ENCODE peak calls at places on chromosomes 7 and 10, in four cellular contexts. F, Y, B and K are unnamed samples.

GRCh38 chr7:5595545-5596045 is 172.0 kb upstream of the TNRC18 start:
- DNase-seq in F (no peak), Y (no peak), B (no peak), K (no peak)

GRCh38 chr10:78779339-78779955 is 289.3 kb upstream of the ZMIZ1 start:
- DNase-seq in F (no peak), Y (no peak), B (peak), K (no peak)

GRCh38 chr10:131155218-131155902 is 156.2 kb downstream of the TCERG1L start:
- DNase-seq in F (no peak), Y (no peak), B (no peak), K (no peak)

GRCh38 chr10:101783736-101784118 is 481 bp upstream of the NPM3 start:
- DNase-seq in F (no peak), Y (no peak), B (no peak), K (no peak)

GRCh38 chr7:37234334-37234733 is 214.3 kb downstream of the ELMO1 start:
- DNase-seq in F (no peak), Y (no peak), B (no peak), K (no peak)

GRCh38 chr10:3749597-3750351 is 35.2 kb downstream of the KLF6 start:
- DNase-seq in F (peak), Y (peak), B (peak), K (no peak)

GRCh38 chr10:71812913-71813590 is 38.0 kb downstream of the PSAP start:
- DNase-seq in F (no peak), Y (no peak), B (no peak), K (no peak)

GRCh38 chr7:112167144-112167543 is 39.1 kb downstream of the DOCK4 start:
- DNase-seq in F (no peak), Y (no peak), B (no peak), K (no peak)

GRCh38 chr10:132880148-132880981 is 62.0 kb downstream of the CFAP46 start:
- DNase-seq in F (no peak), Y (no peak), B (no peak), K (no peak)

GRCh38 chr7:29871787-29872398 is 65.6 kb downstream of the WIPF3 start:
- DNase-seq in F (peak), Y (peak), B (no peak), K (peak)

GRCh38 chr7:153398370-153398769 is 638.8 kb downstream of the ACTR3B start:
- DNase-seq in F (no peak), Y (no peak), B (no peak), K (no peak)

DNA sequence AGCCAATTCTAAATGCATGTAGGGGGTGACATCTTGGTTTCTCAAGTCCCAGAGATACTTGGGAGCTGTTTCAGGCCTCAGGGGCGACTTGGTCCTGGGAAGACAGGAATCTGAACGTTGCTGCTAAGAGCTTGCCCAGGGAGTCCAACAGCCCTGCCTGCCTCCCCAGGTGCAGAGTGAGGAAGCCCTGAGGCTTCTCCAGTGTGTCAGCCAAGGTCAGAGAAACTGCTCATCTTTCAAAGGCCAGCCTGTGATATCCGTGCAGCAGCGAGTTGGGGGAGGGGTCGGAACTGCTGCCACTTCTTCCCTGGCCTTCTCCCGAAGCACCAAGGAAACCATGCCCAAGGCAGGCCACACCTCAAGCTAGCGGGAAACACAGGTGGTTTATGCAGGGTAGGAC is 9.7 kb downstream of the GDF2 start:
- DNase-seq in F (no peak), Y (no peak), B (no peak), K (no peak)
- TF ChIP-seq CTCF in F (no peak), Y (no peak), B (no peak), K (no peak)

GRCh38 chr7:90692396-90692795 is 96.3 kb downstream of the CDK14 start:
- DNase-seq in F (no peak), Y (no peak), B (no peak), K (no peak)
- TF ChIP-seq CTCF in F (no peak), Y (no peak), B (no peak), K (no peak)

DNA sequence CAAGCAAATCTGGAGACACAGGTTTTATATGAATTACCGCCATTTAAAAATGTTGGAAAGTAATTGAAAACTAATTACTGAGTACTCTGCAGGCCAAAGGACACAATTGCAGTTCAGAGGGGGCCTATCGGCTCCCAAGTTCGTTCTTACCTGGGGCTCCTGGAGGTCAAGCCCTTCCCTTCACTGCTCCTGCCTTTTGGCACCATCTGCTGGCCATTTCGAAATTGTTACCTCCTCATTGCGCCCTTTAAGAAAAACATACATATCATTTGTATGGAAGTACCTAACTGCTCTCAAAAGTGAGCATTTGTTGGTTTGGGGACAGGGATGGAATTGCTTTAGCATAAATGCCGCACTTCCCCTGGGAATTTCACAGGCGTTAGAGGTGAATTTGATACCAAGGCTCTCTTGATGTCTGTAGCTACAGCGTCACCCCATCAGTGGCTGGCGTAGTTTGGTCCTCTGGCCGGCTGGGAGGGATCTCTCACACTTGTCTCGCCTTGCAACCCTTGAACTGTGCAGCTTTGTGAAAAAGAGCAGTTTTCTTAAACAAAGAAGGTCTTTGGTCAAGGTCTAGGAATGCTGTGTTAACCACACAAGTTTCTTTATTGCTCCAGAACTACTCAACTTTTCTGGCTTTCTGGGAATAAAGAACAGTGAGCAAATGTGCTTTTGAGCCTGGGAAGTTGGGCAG is 219.9 kb downstream of the ARHGAP21 start:
- DNase-seq in F (no peak), Y (peak), B (no peak), K (peak)
- TF ChIP-seq CTCF in F (peak), Y (peak), B (peak), K (peak)

GRCh38 chr7:135662373-135663114 is at the start of gene STMP1:
- DNase-seq in F (peak), Y (peak), B (peak), K (peak)
- TF ChIP-seq CTCF in F (peak), Y (peak), B (peak), K (peak)

GRCh38 chr10:16518822-16519221 is 2.9 kb downstream of the C1QL3 start:
- DNase-seq in F (no peak), Y (no peak), B (no peak), K (no peak)
- TF ChIP-seq CTCF in F (no peak), Y (peak), B (peak), K (peak)

GRCh38 chr7:28144266-28144665 is 36.3 kb downstream of the JAZF1 start:
- DNase-seq in F (no peak), Y (no peak), B (no peak), K (no peak)
- TF ChIP-seq CTCF in F (no peak), Y (no peak), B (no peak), K (no peak)

GRCh38 chr10:103548581-103549348 is 55.3 kb downstream of the NEURL1 start:
- DNase-seq in F (no peak), Y (no peak), B (no peak), K (no peak)
- TF ChIP-seq CTCF in F (no peak), Y (no peak), B (no peak), K (no peak)